ENCODE peak calls at places on chromosomes 12 and 14, in six cellular contexts. M is activated CD8-positive, alpha-beta T cell treated with anti-CD3 and anti-CD28 coated beads for 36 hours; D is activated gamma-delta T cell treated with Interleukin-2 at 50 U/mL for 16 hours; Z is lower lobe of right lung; Y is T-helper 22 cell; J is substantia nigra. F is an unnamed sample.

GRCh38 chr12:63400746-63401145 is 249.7 kb upstream of the AVPR1A start:
- DNase-seq in M (no peak), D (no peak), Z (no peak), Y (no peak), J (no peak), F (no peak)

GRCh38 chr12:88816201-88816600 is 235.9 kb upstream of the KITLG start:
- DNase-seq in M (no peak), D (no peak), Z (no peak), Y (no peak), J (no peak), F (no peak)

GRCh38 chr12:129552996-129553750 is 350.7 kb downstream of the TMEM132D start:
- DNase-seq in M (no peak), D (no peak), Z (no peak), Y (no peak), J (no peak), F (no peak)

GRCh38 chr12:117178745-117179144 is 11.5 kb downstream of the FBXO21 start:
- DNase-seq in M (no peak), D (no peak), Z (no peak), Y (no peak), J (no peak), F (no peak)

GRCh38 chr12:124655317-124656213 is 88.2 kb upstream of the NCOR2 start:
- DNase-seq in M (no peak), D (no peak), Z (no peak), Y (no peak), J (peak), F (peak)

GRCh38 chr14:104864267-104865068 is 600 bp upstream of the CEP170B start:
- DNase-seq in M (no peak), D (no peak), Z (peak), Y (no peak), J (no peak), F (peak)

GRCh38 chr12:127149226-127149964 is 1117.6 kb upstream of the TMEM132C start:
- DNase-seq in M (no peak), D (no peak), Z (no peak), Y (no peak), J (no peak), F (no peak)

GRCh38 chr14:97299661-97300060 is 502.5 kb downstream of the VRK1 start:
- DNase-seq in M (peak), D (peak), Z (no peak), Y (peak), J (no peak), F (no peak)

GRCh38 chr12:100798799-100799198 is 4.2 kb downstream of the ANO4 start:
- DNase-seq in M (no peak), D (no peak), Z (no peak), Y (no peak), J (no peak), F (no peak)

GRCh38 chr12:128680555-128680954 is 143.2 kb downstream of the SLC15A4 start:
- DNase-seq in M (no peak), D (no peak), Z (no peak), Y (no peak), J (no peak), F (no peak)

GRCh38 chr12:52423035-52423434 is 11.1 kb downstream of the KRT75 start:
- DNase-seq in M (no peak), D (no peak), Z (no peak), Y (no peak), J (no peak), F (no peak)

GRCh38 chr14:87001333-87001732 is 991.6 kb downstream of the GALC start:
- DNase-seq in M (no peak), D (no peak), Z (no peak), Y (no peak), J (no peak), F (no peak)

GRCh38 chr12:66776974-66777373 is 98.1 kb upstream of the GRIP1 start:
- DNase-seq in M (peak), D (peak), Z (no peak), Y (no peak), J (no peak), F (no peak)

GRCh38 chr12:5318874-5319273 is 113.0 kb upstream of the NTF3 start:
- DNase-seq in M (no peak), D (no peak), Z (no peak), Y (no peak), J (no peak), F (no peak)

GRCh38 chr14:29242755-29243340 is 476.3 kb downstream of the FOXG1 start:
- DNase-seq in M (no peak), D (no peak), Z (no peak), Y (no peak), J (no peak), F (no peak)

GRCh38 chr12:14416658-14417057 is 51.2 kb downstream of the ATF7IP start:
- DNase-seq in M (peak), D (no peak), Z (no peak), Y (no peak), J (no peak), F (no peak)

GRCh38 chr14:28083456-28083855 is 683.1 kb upstream of the FOXG1 start:
- DNase-seq in M (no peak), D (no peak), Z (no peak), Y (no peak), J (no peak), F (no peak)

GRCh38 chr12:104276192-104277131 is 27.1 kb upstream of the EID3 start:
- DNase-seq in M (no peak), D (no peak), Z (peak), Y (no peak), J (no peak), F (no peak)

GRCh38 chr14:50532502-50533313 is at the start of gene MAP4K5:
- DNase-seq in M (peak), D (peak), Z (peak), Y (peak), J (peak), F (peak)

GRCh38 chr12:116389990-116390655 is 112.6 kb upstream of the MED13L start:
- DNase-seq in M (no peak), D (no peak), Z (no peak), Y (no peak), J (no peak), F (no peak)

GRCh38 chr12:96241484-96242256 is 47.5 kb downstream of the ELK3 start:
- DNase-seq in M (peak), D (peak), Z (peak), Y (peak), J (no peak), F (no peak)

GRCh38 chr12:40692617-40693502 is 621 bp downstream of the CNTN1 start:
- DNase-seq in M (peak), D (no peak), Z (peak), Y (no peak), J (peak), F (no peak)

GRCh38 chr12:51821423-51822260 is 26.9 kb downstream of the FIGNL2 start:
- DNase-seq in M (peak), D (no peak), Z (no peak), Y (no peak), J (no peak), F (no peak)

GRCh38 chr14:104467236-104467635 is 112.3 kb upstream of the C14orf180 start:
- DNase-seq in M (no peak), D (no peak), Z (no peak), Y (no peak), J (no peak), F (peak)

GRCh38 chr12:116882742-116883141 is 1.5 kb upstream of the HRK start:
- DNase-seq in M (no peak), D (no peak), Z (no peak), Y (no peak), J (no peak), F (no peak)

GRCh38 chr12:65853489-65854157 is 29.3 kb downstream of the HMGA2 start:
- DNase-seq in M (no peak), D (no peak), Z (no peak), Y (no peak), J (no peak), F (no peak)

GRCh38 chr14:23636317-23637211 is at the start of gene DHRS2:
- DNase-seq in M (peak), D (no peak), Z (no peak), Y (no peak), J (no peak), F (no peak)

GRCh38 chr14:77950371-77950770 is 150.5 kb downstream of the ADCK1 start:
- DNase-seq in M (no peak), D (no peak), Z (no peak), Y (no peak), J (no peak), F (no peak)

GRCh38 chr12:128763395-128763794 is 60.4 kb downstream of the SLC15A4 start:
- DNase-seq in M (no peak), D (peak), Z (no peak), Y (no peak), J (no peak), F (no peak)

GRCh38 chr12:32549675-32550079 is 129.4 kb upstream of the DNM1L start:
- DNase-seq in M (no peak), D (no peak), Z (no peak), Y (no peak), J (peak), F (no peak)

GRCh38 chr12:25427328-25428249 is 125.5 kb downstream of the LMNTD1 start:
- DNase-seq in M (no peak), D (no peak), Z (no peak), Y (no peak), J (no peak), F (no peak)

GRCh38 chr12:5467941-5468340 is 36.0 kb downstream of the NTF3 start:
- DNase-seq in M (no peak), D (no peak), Z (no peak), Y (no peak), J (no peak), F (no peak)

GRCh38 chr12:95970905-95971304 is 25.2 kb downstream of the HAL start:
- DNase-seq in M (no peak), D (no peak), Z (no peak), Y (no peak), J (no peak), F (no peak)

GRCh38 chr12:89935850-89936249 is 227.2 kb upstream of the ATP2B1 start:
- DNase-seq in M (no peak), D (no peak), Z (no peak), Y (no peak), J (no peak), F (no peak)

GRCh38 chr12:95972832-95973465 is 23.2 kb downstream of the HAL start:
- DNase-seq in M (no peak), D (no peak), Z (no peak), Y (no peak), J (no peak), F (no peak)

F was measured in osteocyte.